ENCODE peak calls at places on chromosome 11, in ten cellular contexts. V is right lobe of liver; O is foreskin keratinocyte; T is A673; X is CD8-positive, alpha-beta memory T cell; B is endodermal cell; Q is mesenchymal stem cell; Z is AG04450; H is cardiac muscle cell; A is coronary artery. W is an unnamed sample.

GRCh38 chr11:102157219-102157618 is 47.0 kb downstream of the YAP1 start:
- DNase-seq in T (peak), X (no peak), H (no peak), Q (peak), B (no peak), V (peak), O (peak), A (no peak), Z (no peak), W (no peak)

GRCh38 chr11:57905439-57905838 is 118.2 kb upstream of the OR9Q1 start:
- DNase-seq in T (no peak), Q (no peak), Z (no peak), H (no peak), V (no peak), O (peak), X (no peak), B (no peak), A (no peak), W (no peak)

GRCh38 chr11:67667490-67668190 is 6.8 kb downstream of the ALDH3B2 start:
- DNase-seq in Q (no peak), O (no peak), A (no peak), V (no peak), T (no peak), H (no peak), B (no peak), X (no peak), Z (no peak), W (no peak)

GRCh38 chr11:88799749-88800500 is 265.9 kb downstream of the GRM5 start:
- DNase-seq in H (no peak), T (no peak), Q (no peak), X (no peak), Z (no peak), A (no peak), O (no peak), B (no peak), V (no peak), W (no peak)

GRCh38 chr11:19281041-19281440 is 40.3 kb upstream of the E2F8 start:
- DNase-seq in T (peak), A (no peak), V (no peak), Q (peak), B (no peak), Z (no peak), O (no peak), H (no peak), X (no peak), W (no peak)

GRCh38 chr11:45930031-45930794 is 7.8 kb downstream of the LARGE2 start:
- DNase-seq in O (peak), A (peak), T (no peak), V (no peak), Q (no peak), Z (no peak), H (no peak), B (no peak), X (peak), W (no peak)

GRCh38 chr11:26025680-26026079 is 306.2 kb upstream of the ANO3 start:
- DNase-seq in X (no peak), B (no peak), A (no peak), Q (no peak), T (no peak), Z (no peak), V (no peak), H (no peak), O (peak), W (no peak)

GRCh38 chr11:108934696-108935095 is 269.8 kb downstream of the DDX10 start:
- DNase-seq in T (no peak), X (no peak), B (no peak), V (no peak), O (no peak), A (no peak), H (no peak), Q (no peak), Z (no peak), W (no peak)

GRCh38 chr11:62851807-62852522 is 12.6 kb upstream of the WDR74 start:
- DNase-seq in X (no peak), T (no peak), A (no peak), H (no peak), B (no peak), O (no peak), V (no peak), Z (no peak), Q (no peak), W (no peak)

GRCh38 chr11:124942446-124943202 is 6.8 kb upstream of the HEPACAM start:
- DNase-seq in O (no peak), A (no peak), H (no peak), V (no peak), T (no peak), B (no peak), X (no peak), Z (no peak), Q (no peak), W (peak)

GRCh38 chr11:124943242-124943641 is 7.4 kb upstream of the HEPACAM start:
- DNase-seq in V (no peak), H (no peak), A (no peak), O (no peak), T (no peak), B (no peak), Z (no peak), X (no peak), Q (no peak), W (peak)

GRCh38 chr11:124943731-124944130 is 7.9 kb upstream of the HEPACAM start:
- DNase-seq in B (no peak), O (no peak), Z (no peak), H (no peak), V (no peak), Q (no peak), T (no peak), X (no peak), A (no peak), W (no peak)

GRCh38 chr11:124938970-124939369 is 3.1 kb upstream of the HEPACAM start:
- DNase-seq in H (no peak), Q (no peak), T (no peak), A (no peak), O (no peak), B (no peak), X (no peak), Z (no peak), V (no peak), W (no peak)

DNA sequence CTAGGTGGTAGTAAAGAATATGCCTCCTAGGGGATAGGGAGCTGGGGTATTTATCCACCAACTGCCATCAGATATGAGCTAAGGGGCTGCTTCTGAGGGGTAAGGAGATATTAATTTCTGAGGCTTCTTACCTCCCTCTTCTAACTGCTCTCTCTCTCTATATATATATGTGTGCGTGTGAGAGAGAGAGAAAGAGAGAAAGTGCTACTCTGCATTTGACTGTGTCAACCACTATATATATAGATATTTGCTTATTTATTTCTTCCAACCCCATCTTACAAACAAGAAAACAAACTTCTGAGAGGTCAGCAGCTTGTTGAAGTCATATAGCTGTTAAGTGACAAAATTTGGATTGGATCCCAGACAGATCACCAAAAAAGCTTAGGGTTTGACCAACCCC is 5.9 kb upstream of the HEPACAM start:
- DNase-seq in Z (no peak), O (no peak), V (no peak), Q (no peak), A (no peak), X (no peak), B (no peak), H (no peak), T (no peak), W (no peak)
- H3K27ac ChIP-seq in Z (no peak), O (no peak), V (no peak), Q (no peak), A (no peak), X (no peak), B (no peak), H (no peak), T (no peak), W (peak)

GRCh38 chr11:35681181-35681767 is 18.7 kb downstream of the TRIM44 start:
- DNase-seq in H (no peak), B (no peak), T (no peak), V (no peak), X (no peak), O (no peak), A (no peak), Q (no peak), Z (no peak), W (no peak)
- H3K27ac ChIP-seq in H (no peak), B (no peak), T (no peak), V (no peak), X (no peak), O (no peak), A (no peak), Q (no peak), Z (no peak), W (no peak)

DNA sequence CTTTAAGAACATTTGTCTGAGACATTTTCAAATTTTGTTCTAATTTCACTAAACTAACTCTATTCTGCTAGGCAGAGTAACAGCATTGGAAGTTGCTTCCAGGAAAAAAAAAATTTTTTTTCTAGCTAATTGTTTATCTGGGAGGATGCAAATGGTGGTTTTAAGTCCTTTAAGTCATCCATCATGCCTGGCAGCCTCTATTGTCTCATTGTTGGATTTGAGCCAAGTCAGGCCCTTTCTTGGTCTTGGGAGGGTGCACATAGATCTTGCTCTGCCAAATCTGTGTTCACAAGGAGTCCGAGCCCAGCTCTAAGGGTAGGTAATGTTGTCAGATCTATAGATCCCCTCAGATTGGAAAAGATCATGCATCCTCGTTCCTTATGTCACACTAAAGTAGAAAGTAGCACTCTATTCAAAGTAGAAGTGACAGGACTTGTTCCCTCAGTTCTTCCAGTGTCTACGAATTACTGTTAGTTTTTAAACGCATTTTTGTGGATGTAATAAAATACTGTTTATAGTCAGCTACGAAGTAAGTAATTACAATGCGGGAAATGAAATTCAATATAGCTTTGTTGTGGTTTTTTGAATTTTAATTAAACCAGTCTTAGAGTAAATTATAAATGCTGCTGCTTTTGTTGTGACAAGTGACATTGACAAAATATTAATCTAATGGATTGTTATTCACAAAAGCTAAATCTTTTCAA is 166.0 kb upstream of the RASSF10 start:
- DNase-seq in Z (no peak), B (no peak), Q (peak), X (no peak), V (no peak), H (peak), A (no peak), T (peak), O (peak), W (no peak)
- H3K27ac ChIP-seq in Z (no peak), B (peak), Q (no peak), X (no peak), V (no peak), H (peak), A (no peak), T (peak), O (no peak), W (no peak)

GRCh38 chr11:126408496-126408895 is 53.0 kb downstream of the ST3GAL4 start:
- DNase-seq in V (no peak), A (no peak), H (no peak), Q (no peak), Z (no peak), B (no peak), T (no peak), X (no peak), O (no peak), W (no peak)

GRCh38 chr11:126407101-126407521 is 51.6 kb downstream of the ST3GAL4 start:
- DNase-seq in T (no peak), A (no peak), X (no peak), V (no peak), B (no peak), Q (no peak), O (no peak), Z (no peak), H (no peak), W (no peak)

GRCh38 chr11:126406368-126406767 is 50.9 kb downstream of the ST3GAL4 start:
- DNase-seq in V (no peak), O (no peak), X (no peak), Q (no peak), Z (no peak), T (no peak), B (no peak), H (no peak), A (no peak), W (no peak)

GRCh38 chr11:126408901-126409670 is 53.6 kb downstream of the ST3GAL4 start:
- DNase-seq in A (no peak), Z (no peak), V (no peak), Q (no peak), X (no peak), B (no peak), H (no peak), T (no peak), O (no peak), W (no peak)

GRCh38 chr11:126407682-126408288 is 52.3 kb downstream of the ST3GAL4 start:
- DNase-seq in O (no peak), Z (no peak), V (no peak), A (no peak), X (no peak), Q (no peak), T (no peak), B (no peak), H (no peak), W (no peak)
- H3K27ac ChIP-seq in O (no peak), Z (no peak), V (no peak), A (peak), X (no peak), Q (no peak), T (no peak), B (no peak), H (no peak), W (no peak)

DNA sequence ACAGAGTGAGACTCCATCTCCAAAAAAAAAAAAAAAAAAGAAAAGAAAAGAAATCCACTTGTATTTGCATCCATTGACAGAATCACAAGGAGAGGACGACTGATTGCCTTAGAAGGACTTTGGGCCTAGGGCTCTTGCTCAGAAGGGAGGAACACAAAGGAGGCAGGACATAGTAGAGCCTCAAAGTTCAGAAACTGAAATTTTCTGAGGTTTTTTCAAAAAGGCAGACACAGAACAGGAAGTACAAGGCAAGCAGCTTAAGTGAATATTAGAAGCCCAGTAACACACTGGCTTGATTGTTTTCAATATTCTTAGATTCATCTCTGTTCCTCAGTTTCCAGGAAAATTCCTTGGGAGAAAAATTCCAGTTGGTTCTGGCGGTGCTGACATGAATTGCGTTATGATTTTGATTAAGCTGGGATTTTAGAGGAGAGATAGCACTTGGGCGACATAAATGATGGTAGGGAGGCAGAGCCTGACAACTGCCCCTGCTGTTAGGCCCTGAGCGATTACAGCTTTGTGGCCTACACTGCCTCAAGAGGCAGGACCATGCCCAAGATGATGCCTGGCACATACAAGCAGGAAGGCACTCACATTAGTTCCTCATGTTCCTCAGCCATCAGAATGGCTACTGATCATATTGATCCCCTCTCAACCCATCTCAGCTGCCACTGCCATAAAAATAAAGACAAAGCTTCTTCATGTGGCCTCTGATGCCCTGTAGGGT is 15.3 kb downstream of the CLPB start:
- DNase-seq in B (peak), H (no peak), X (no peak), A (peak), T (no peak), V (no peak), Z (no peak), Q (no peak), O (no peak), W (no peak)
- H3K27ac ChIP-seq in B (no peak), H (no peak), X (no peak), A (no peak), T (no peak), V (no peak), Z (no peak), Q (no peak), O (no peak), W (no peak)

DNA sequence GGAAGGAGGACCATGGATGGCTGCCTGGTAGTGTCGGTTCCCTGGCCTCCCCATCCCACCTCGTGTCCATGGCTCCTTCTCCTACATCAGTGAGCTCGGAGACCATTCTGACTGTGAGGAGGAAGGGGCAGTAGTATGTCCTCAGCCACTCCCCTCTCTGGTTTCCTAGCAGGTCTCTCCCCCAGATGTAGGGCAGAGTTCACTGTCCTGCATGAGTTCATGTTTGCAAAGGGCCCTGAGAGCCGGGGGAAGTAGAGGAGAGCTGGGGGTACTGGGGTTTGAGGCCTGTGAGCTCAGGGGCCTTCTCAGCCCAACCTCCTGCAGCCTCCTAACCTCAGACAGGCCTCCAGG is 18.4 kb upstream of the ST3GAL4 start:
- DNase-seq in V (no peak), Q (no peak), B (no peak), A (no peak), X (no peak), Z (no peak), T (no peak), O (no peak), H (no peak), W (no peak)
- H3K27ac ChIP-seq in V (no peak), Q (no peak), B (no peak), A (no peak), X (no peak), Z (no peak), T (no peak), O (no peak), H (peak), W (no peak)

W was measured in caudate nucleus.